ENCODE peak calls at places on chromosomes 6 and 20, in seven cellular contexts. I is fibroblast of the conjunctiva; H is omental fat pad; M is RKO; G is head of caudate nucleus; A is activated CD4-positive, alpha-beta T cell treated with anti-CD3 and anti-CD28 coated beads, Interleukin-2, amount 10 ng/mL, durations not matched to agents 24 days and 14 days; W is GOT3. P is an unnamed sample.
A peak's percentile ranks its signal among the peaks of the same experiment; 100 is the strongest.

GRCh38 chr6:125191916-125192609 is 38.5 kb downstream of the TPD52L1 start:
- DNase-seq in I (peak; percentile 82), H (peak; percentile 30), M (peak; percentile 92), G (peak; percentile 71), A (peak; percentile 85), W (no peak), P (peak; percentile 78)

GRCh38 chr20:54267510-54268003 is 59.7 kb downstream of the PFDN4 start:
- DNase-seq in I (no peak), H (no peak), M (no peak), G (no peak), A (no peak), W (no peak), P (peak; percentile 96)

GRCh38 chr6:14170128-14170527 is 52.6 kb downstream of the CD83 start:
- DNase-seq in I (no peak), H (no peak), M (no peak), G (no peak), A (no peak), W (no peak), P (no peak)

GRCh38 chr6:89084542-89084941 is 4.0 kb downstream of the PNRC1 start:
- DNase-seq in I (no peak), H (no peak), M (no peak), G (no peak), A (no peak), W (no peak), P (no peak)

GRCh38 chr6:143059616-143060353 is 904 bp upstream of the AIG1 start:
- DNase-seq in I (peak; percentile 43), H (no peak), M (peak; percentile 81), G (no peak), A (peak; percentile 81), W (no peak), P (peak; percentile 71)

GRCh38 chr6:31897612-31898199 is at the start of gene EHMT2:
- DNase-seq in I (peak; percentile 45), H (peak; percentile 51), M (peak; percentile 87), G (peak; percentile 95), A (peak; percentile 97), W (peak; percentile 60), P (peak; percentile 82)

GRCh38 chr6:134077301-134077700 is 24.9 kb upstream of the SLC2A12 start:
- DNase-seq in I (no peak), H (no peak), M (peak; percentile 20), G (no peak), A (no peak), W (no peak), P (peak; percentile 43)

GRCh38 chr6:116528800-116529199 is 16.7 kb downstream of the TRAPPC3L start:
- DNase-seq in I (no peak), H (no peak), M (no peak), G (no peak), A (no peak), W (no peak), P (no peak)

GRCh38 chr20:46406986-46407670 is 713 bp upstream of the ELMO2 start:
- DNase-seq in I (no peak), H (peak; percentile 73), M (peak; percentile 71), G (peak; percentile 91), A (no peak), W (no peak), P (peak; percentile 87)

GRCh38 chr6:29632789-29633531 is at the start of gene GABBR1:
- DNase-seq in I (peak; percentile 75), H (peak; percentile 36), M (peak; percentile 74), G (peak; percentile 92), A (peak; percentile 95), W (peak; percentile 36), P (peak; percentile 32)

GRCh38 chr6:3237761-3238662 is 10.6 kb upstream of the TUBB2B start:
- DNase-seq in I (no peak), H (no peak), M (no peak), G (no peak), A (no peak), W (no peak), P (no peak)

GRCh38 chr20:13788167-13788834 is 3.5 kb downstream of the NDUFAF5 start:
- DNase-seq in I (peak; percentile 52), H (no peak), M (peak; percentile 85), G (peak; percentile 61), A (peak; percentile 78), W (no peak), P (peak; percentile 77)

GRCh38 chr20:24684954-24685691 is 215.7 kb downstream of the SYNDIG1 start:
- DNase-seq in I (no peak), H (no peak), M (no peak), G (peak; percentile 35), A (no peak), W (no peak), P (no peak)

GRCh38 chr6:167742719-167743303 is 83.9 kb upstream of the AFDN start:
- DNase-seq in I (no peak), H (no peak), M (peak; percentile 12), G (no peak), A (no peak), W (no peak), P (no peak)

GRCh38 chr6:38177885-38178583 is 358.5 kb downstream of the ZFAND3 start:
- DNase-seq in I (no peak), H (peak; percentile 14), M (no peak), G (no peak), A (no peak), W (no peak), P (no peak)

GRCh38 chr20:10504893-10505292 is 69.8 kb downstream of the SLX4IP start:
- DNase-seq in I (no peak), H (no peak), M (no peak), G (no peak), A (no peak), W (no peak), P (no peak)

GRCh38 chr6:6910734-6911295 is 196.9 kb upstream of the RREB1 start:
- DNase-seq in I (no peak), H (no peak), M (no peak), G (no peak), A (no peak), W (no peak), P (no peak)

GRCh38 chr6:132687306-132687705 is 26.5 kb downstream of the VNN1 start:
- DNase-seq in I (no peak), H (no peak), M (no peak), G (no peak), A (no peak), W (no peak), P (peak; percentile 72)

GRCh38 chr20:52230406-52230805 is 38.8 kb upstream of the ZFP64 start:
- DNase-seq in I (no peak), H (no peak), M (no peak), G (no peak), A (no peak), W (no peak), P (peak; percentile 54)

GRCh38 chr6:90295854-90296345 is 743 bp downstream of the BACH2 start:
- DNase-seq in I (peak; percentile 39), H (peak; percentile 35), M (no peak), G (peak; percentile 86), A (peak; percentile 92), W (no peak), P (no peak)

GRCh38 chr6:16487953-16488674 is 249.7 kb downstream of the GMPR start:
- DNase-seq in I (no peak), H (no peak), M (no peak), G (no peak), A (no peak), W (no peak), P (no peak)

GRCh38 chr6:109079981-109080380 is 14.7 kb downstream of the SESN1 start:
- DNase-seq in I (no peak), H (no peak), M (no peak), G (peak; percentile 64), A (peak; percentile 35), W (no peak), P (no peak)

GRCh38 chr20:22579711-22580697 is 4.4 kb downstream of the FOXA2 start:
- DNase-seq in I (no peak), H (no peak), M (no peak), G (no peak), A (no peak), W (no peak), P (no peak)

GRCh38 chr6:152642578-152643375 is 5.6 kb upstream of the SYNE1 start:
- DNase-seq in I (peak; percentile 32), H (no peak), M (peak; percentile 43), G (peak; percentile 83), A (peak; percentile 57), W (no peak), P (peak; percentile 53)

GRCh38 chr6:85690071-85690470 is 47.4 kb upstream of the SYNCRIP start:
- DNase-seq in I (no peak), H (no peak), M (no peak), G (no peak), A (no peak), W (no peak), P (no peak)

GRCh38 chr6:115271001-115271400 is 789.7 kb downstream of the FRK start:
- DNase-seq in I (no peak), H (no peak), M (no peak), G (no peak), A (no peak), W (no peak), P (no peak)

GRCh38 chr6:111692327-111693164 is 86.9 kb upstream of the TRAF3IP2 start:
- DNase-seq in I (no peak), H (no peak), M (no peak), G (peak; percentile 59), A (no peak), W (no peak), P (peak; percentile 78)

GRCh38 chr20:63969851-63970713 is at the start of gene ZNF512B:
- DNase-seq in I (no peak), H (no peak), M (no peak), G (peak; percentile 74), A (peak; percentile 91), W (no peak), P (no peak)

GRCh38 chr6:6225885-6226284 is 94.6 kb downstream of the F13A1 start:
- DNase-seq in I (no peak), H (no peak), M (no peak), G (no peak), A (no peak), W (no peak), P (peak; percentile 41)

GRCh38 chr20:47452736-47453161 is 48.9 kb upstream of the NCOA3 start:
- DNase-seq in I (no peak), H (no peak), M (no peak), G (no peak), A (no peak), W (no peak), P (no peak)

GRCh38 chr6:150684715-150685459 is 85.2 kb downstream of the PLEKHG1 start:
- DNase-seq in I (no peak), H (no peak), M (no peak), G (no peak), A (no peak), W (no peak), P (no peak)

GRCh38 chr6:149450679-149451360 is 34.0 kb downstream of the ZC3H12D start:
- DNase-seq in I (no peak), H (no peak), M (no peak), G (peak; percentile 57), A (no peak), W (no peak), P (no peak)

GRCh38 chr20:22795897-22796296 is 211.5 kb upstream of the FOXA2 start:
- DNase-seq in I (peak; percentile 76), H (no peak), M (peak; percentile 43), G (no peak), A (no peak), W (no peak), P (peak; percentile 56)

GRCh38 chr6:137115653-137116052 is 57.8 kb downstream of the IL22RA2 start:
- DNase-seq in I (no peak), H (no peak), M (no peak), G (no peak), A (no peak), W (no peak), P (no peak)

GRCh38 chr6:99232003-99232402 is 117.5 kb downstream of the FAXC start:
- DNase-seq in I (no peak), H (no peak), M (no peak), G (no peak), A (no peak), W (no peak), P (no peak)

GRCh38 chr20:11850901-11851300 is 66.8 kb upstream of the BTBD3 start:
- DNase-seq in I (no peak), H (no peak), M (peak; percentile 8), G (no peak), A (no peak), W (no peak), P (peak; percentile 39)

GRCh38 chr6:84462697-84463096 is 235.3 kb upstream of the CEP162 start:
- DNase-seq in I (peak; percentile 18), H (no peak), M (no peak), G (no peak), A (no peak), W (no peak), P (no peak)

GRCh38 chr20:58150772-58151171 is 77.7 kb downstream of the ANKRD60 start:
- DNase-seq in I (no peak), H (no peak), M (no peak), G (no peak), A (no peak), W (no peak), P (peak; percentile 57)